ENCODE peak calls at places on chromosomes 16 and 17, in seven cellular contexts. O is breast epithelium, M is esophagus squamous epithelium, Z is heart left ventricle, Y is foreskin keratinocyte, B is fibroblast of lung, E is lung. L is an unnamed sample. For H3K4me1, the result is how much of the 10 kb centered on the place peaks cover.

GRCh38 chr17:80899402-80900268 is 92.0 kb upstream of the CHMP6 start:
- DNase-seq in O (no peak), M (no peak), Z (no peak), Y (no peak), B (peak), E (peak), L (no peak)

GRCh38 chr17:41592601-41593305 is 6.1 kb upstream of the KRT14 start:
- DNase-seq in O (no peak), M (no peak), Z (no peak), Y (no peak), B (no peak), E (no peak), L (no peak)

GRCh38 chr16:48498761-48499600 is 111.0 kb downstream of the N4BP1 start:
- DNase-seq in O (no peak), M (no peak), Z (no peak), Y (peak), B (peak), E (peak), L (no peak)

GRCh38 chr17:14464741-14465140 is 163.9 kb downstream of the HS3ST3B1 start:
- DNase-seq in O (no peak), M (no peak), Z (no peak), Y (peak), B (peak), E (no peak), L (no peak)

GRCh38 chr17:7888184-7888920 is at the start of gene CHD3:
- DNase-seq in O (peak), M (no peak), Z (no peak), Y (peak), B (peak), E (peak), L (no peak)

GRCh38 chr17:80443916-80444708 is 29.1 kb downstream of the ENDOV start:
- DNase-seq in O (no peak), M (no peak), Z (no peak), Y (no peak), B (no peak), E (no peak), L (no peak)

GRCh38 chr17:3020381-3020780 is 43.0 kb downstream of the OR1D5 start:
- DNase-seq in O (peak), M (no peak), Z (no peak), Y (no peak), B (no peak), E (no peak), L (no peak)

GRCh38 chr17:30104575-30105339 is 11.9 kb upstream of the NSRP1 start:
- DNase-seq in O (peak), M (no peak), Z (peak), Y (no peak), B (peak), E (peak), L (peak)

GRCh38 chr17:77836557-77837041 is 121.9 kb upstream of the TNRC6C start:
- DNase-seq in O (no peak), M (no peak), Z (no peak), Y (peak), B (peak), E (no peak), L (no peak)

GRCh38 chr16:78505544-78506371 is 406.3 kb downstream of the WWOX start:
- DNase-seq in O (peak), M (no peak), Z (peak), Y (no peak), B (peak), E (peak), L (peak)

GRCh38 chr17:14211778-14212177 is 24.9 kb downstream of the CDRT15 start:
- DNase-seq in O (no peak), M (no peak), Z (peak), Y (no peak), B (no peak), E (no peak), L (no peak)

GRCh38 chr16:4111748-4112696 is 4.2 kb downstream of the ADCY9 start:
- DNase-seq in O (no peak), M (no peak), Z (no peak), Y (no peak), B (no peak), E (no peak), L (no peak)

GRCh38 chr16:9821331-9821730 is 360.9 kb downstream of the GRIN2A start:
- DNase-seq in O (no peak), M (no peak), Z (no peak), Y (no peak), B (no peak), E (no peak), L (no peak)

GRCh38 chr16:70703041-70703834 is 17.4 kb upstream of the MTSS2 start:
- DNase-seq in O (no peak), M (no peak), Z (peak), Y (no peak), B (peak), E (no peak), L (peak)

GRCh38 chr17:82412535-82413520 is 5.3 kb upstream of the HEXD start:
- DNase-seq in O (no peak), M (no peak), Z (peak), Y (no peak), B (no peak), E (no peak), L (no peak)

GRCh38 chr16:57801856-57802634 is at the start of gene KIFC3:
- DNase-seq in O (no peak), M (no peak), Z (peak), Y (no peak), B (peak), E (peak), L (peak)

GRCh38 chr16:50448522-50448921 is 79.7 kb upstream of the BRD7 start:
- DNase-seq in O (peak), M (no peak), Z (no peak), Y (no peak), B (no peak), E (no peak), L (no peak)

GRCh38 chr16:28264656-28265055 is 27.7 kb upstream of the SBK1 start:
- DNase-seq in O (no peak), M (no peak), Z (peak), Y (no peak), B (no peak), E (peak), L (no peak)

GRCh38 chr17:76993636-76994035 is 125.4 kb downstream of the MGAT5B start:
- DNase-seq in O (no peak), M (no peak), Z (no peak), Y (no peak), B (no peak), E (no peak), L (no peak)

GRCh38 chr16:69839798-69840409 is 77.8 kb downstream of the WWP2 start:
- DNase-seq in O (peak), M (no peak), Z (peak), Y (no peak), B (peak), E (no peak), L (no peak)

DNA sequence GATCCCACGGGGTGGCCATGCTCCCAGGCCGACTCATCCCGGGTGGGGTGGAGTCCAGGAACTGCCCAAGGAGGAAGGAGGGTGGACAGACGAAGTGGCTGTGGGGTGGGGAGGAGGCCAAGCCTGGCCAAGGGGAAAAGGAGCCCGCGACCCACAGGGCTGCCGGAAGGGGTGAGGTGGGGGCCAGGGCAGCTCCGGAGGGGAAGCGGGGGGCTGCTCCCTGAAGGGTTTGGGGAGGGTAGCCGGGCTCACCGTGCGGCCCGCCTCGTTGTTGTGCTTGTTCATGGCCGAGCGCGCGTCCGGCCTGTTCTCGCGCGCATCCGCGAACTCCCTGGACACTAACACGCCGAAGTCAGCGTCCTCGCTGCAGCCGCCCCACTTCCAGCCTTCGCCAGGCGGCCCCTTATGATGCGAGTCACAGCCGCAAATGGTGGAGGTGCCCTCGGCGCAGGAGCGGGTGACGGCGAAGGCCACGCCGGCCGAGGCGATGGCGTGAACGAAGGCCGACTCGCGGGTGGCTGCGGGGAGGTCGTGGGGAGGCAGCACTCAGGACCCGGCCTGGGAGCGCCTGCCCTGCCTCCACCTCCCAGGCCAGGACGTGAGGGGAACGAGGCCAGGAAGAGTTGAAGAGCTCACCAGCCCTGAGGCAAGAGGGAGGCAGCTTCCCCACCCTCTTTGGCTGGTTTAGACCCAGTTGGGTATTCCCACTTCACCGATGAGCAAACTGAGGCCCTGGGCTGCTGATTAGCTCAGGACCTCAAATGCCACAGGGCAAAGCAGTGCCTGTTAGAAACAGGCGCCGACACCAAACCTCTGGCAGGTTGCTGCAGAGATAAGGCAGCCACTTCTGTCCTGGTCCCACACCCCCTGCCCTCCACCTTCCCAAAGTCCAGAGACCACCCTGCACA is 48.7 kb downstream of the WNT3 start:
- DNase-seq in O (no peak), M (no peak), Z (no peak), Y (no peak), B (no peak), E (no peak), L (no peak)
- H3K4me1 ChIP-seq in O (under half), M (under half), Z (under half), Y (under half), B (under half), E (under half), L (under half)

GRCh38 chr17:17922198-17922901 is 49.9 kb downstream of the TOM1L2 start:
- DNase-seq in O (no peak), M (no peak), Z (no peak), Y (no peak), B (no peak), E (no peak), L (no peak)
- H3K4me1 ChIP-seq in O (under half), M (under half), Z (under half), Y (under half), B (under half), E (under half), L (under half)

DNA sequence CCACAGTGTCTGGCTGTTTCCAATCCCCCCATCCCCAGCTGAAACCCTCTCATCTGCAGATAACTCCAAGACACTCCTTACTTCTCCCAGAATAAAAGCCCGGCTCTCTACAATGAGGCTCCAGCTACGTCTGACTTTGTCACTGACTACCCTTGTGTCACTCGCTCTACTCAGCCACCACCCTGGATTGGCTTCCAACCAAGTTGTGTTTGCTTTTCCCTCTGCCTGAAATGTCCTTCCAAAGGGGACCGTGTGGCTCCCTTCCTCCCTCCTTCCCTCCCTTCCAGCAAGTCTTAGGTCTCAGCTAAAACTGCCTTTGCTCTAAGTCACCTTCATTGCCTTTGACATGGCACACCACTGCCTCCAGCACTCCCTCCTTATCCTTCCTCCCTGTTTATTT is 42.8 kb downstream of the CDH1 start:
- DNase-seq in O (peak), M (no peak), Z (no peak), Y (no peak), B (no peak), E (no peak), L (no peak)
- H3K4me1 ChIP-seq in O (under half), M (under half), Z (under half), Y (under half), B (under half), E (under half), L (under half)

DNA sequence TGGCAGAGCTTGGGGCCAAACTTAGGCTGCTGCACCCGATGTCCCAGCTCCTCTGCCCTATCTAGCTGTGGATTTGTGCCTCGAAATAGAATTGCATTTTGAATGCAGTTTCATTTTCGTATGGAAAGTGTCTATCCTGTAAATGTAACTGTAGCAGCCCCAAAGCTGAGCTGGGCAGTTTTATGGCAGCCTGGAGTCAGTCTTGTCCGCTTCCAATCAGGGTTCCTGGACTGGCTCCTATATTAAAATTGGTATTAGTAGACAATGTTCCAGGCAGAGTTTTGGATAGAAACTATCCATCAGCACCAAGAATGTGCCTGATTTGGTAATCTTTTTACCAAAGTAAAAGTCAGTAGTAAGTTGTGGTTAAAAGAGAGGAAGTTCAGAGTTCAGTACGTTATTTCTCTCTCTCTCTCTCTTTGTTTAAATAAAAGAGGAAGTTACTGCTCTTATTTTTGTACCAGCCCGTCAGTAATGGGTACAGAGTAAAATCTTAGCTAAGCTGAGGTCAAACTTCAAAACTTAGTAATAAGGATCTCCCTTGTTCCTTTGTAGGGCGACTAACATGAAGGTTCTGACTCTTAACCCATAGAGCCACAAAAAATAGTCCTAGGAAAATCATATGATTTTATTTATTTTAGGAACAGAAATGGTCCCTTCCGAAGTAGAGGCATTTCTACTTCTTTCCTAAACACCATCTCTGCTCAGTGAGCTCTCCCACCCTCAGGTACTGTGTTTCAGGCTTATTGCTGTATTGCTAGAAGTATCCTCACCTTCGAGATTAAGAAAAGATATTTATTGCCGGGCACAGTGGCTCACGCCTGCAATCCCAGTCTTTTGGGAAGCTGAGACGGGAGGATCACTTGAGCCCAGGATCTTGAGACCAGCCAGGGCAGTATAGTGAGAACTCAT is 28.0 kb downstream of the PRKCB start:
- DNase-seq in O (no peak), M (no peak), Z (no peak), Y (no peak), B (no peak), E (no peak), L (no peak)
- H3K4me1 ChIP-seq in O (under half), M (under half), Z (half or more), Y (under half), B (under half), E (under half), L (under half)

GRCh38 chr17:45427181-45427835 is 5.4 kb downstream of the ARHGAP27 start:
- DNase-seq in O (no peak), M (no peak), Z (no peak), Y (no peak), B (no peak), E (no peak), L (no peak)

GRCh38 chr17:45430006-45430737 is 2.5 kb downstream of the ARHGAP27 start:
- DNase-seq in O (no peak), M (no peak), Z (no peak), Y (no peak), B (no peak), E (no peak), L (no peak)

GRCh38 chr17:45429338-45430005 is 3.2 kb downstream of the ARHGAP27 start:
- DNase-seq in O (no peak), M (no peak), Z (no peak), Y (no peak), B (no peak), E (no peak), L (no peak)

GRCh38 chr17:45428050-45428953 is 4.4 kb downstream of the ARHGAP27 start:
- DNase-seq in O (no peak), M (no peak), Z (peak), Y (no peak), B (peak), E (peak), L (no peak)

DNA sequence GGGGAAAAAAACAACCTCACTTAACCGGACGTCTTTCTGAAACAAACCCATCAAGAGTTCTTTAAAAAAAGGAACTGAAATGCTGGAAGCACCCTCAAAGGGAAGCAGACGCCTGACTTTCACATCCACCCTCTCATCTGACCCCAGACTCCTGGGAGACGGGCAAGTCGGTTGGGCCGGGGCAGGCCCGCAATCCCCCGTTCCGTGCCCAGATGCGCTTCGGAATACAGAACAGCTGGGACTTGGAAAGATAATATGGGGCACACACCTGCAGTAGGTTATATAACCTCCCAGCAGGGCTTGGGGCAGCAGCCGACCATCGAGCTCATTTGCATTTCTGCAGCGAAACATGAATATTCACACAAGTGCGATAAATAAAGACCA is 3.7 kb downstream of the ARHGAP27 start:
- DNase-seq in O (no peak), M (no peak), Z (no peak), Y (no peak), B (no peak), E (no peak), L (no peak)
- H3K4me1 ChIP-seq in O (under half), M (half or more), Z (half or more), Y (under half), B (under half), E (under half), L (under half)

DNA sequence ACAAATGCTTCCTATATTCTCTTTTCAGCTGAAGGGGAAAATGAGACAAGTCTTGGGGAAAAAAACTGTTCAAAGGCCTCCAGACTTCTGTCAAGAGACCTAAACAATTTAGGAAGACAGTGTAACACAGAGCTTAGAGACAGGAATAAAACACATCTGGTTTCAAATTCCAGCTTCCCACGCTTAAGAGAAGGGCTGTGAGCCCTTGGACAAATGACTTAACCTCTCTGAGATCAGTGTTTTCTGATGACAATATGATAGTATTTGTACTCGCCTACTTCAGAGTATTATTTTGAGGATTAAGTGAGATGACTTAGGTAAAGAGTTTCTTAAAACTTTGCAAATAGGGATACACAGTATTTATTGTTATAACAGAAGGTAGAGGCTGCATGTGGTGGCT is 29.5 kb downstream of the SMURF2 start:
- DNase-seq in O (no peak), M (no peak), Z (no peak), Y (no peak), B (peak), E (no peak), L (no peak)
- H3K4me1 ChIP-seq in O (under half), M (under half), Z (under half), Y (half or more), B (under half), E (under half), L (under half)

GRCh38 chr17:64685705-64686104 is 23.6 kb upstream of the SMURF2 start:
- DNase-seq in O (no peak), M (no peak), Z (no peak), Y (no peak), B (no peak), E (no peak), L (no peak)

GRCh38 chr17:64687376-64687775 is 25.3 kb upstream of the SMURF2 start:
- DNase-seq in O (no peak), M (no peak), Z (no peak), Y (no peak), B (no peak), E (no peak), L (no peak)

GRCh38 chr17:64686705-64687104 is 24.6 kb upstream of the SMURF2 start:
- DNase-seq in O (no peak), M (no peak), Z (no peak), Y (no peak), B (peak), E (no peak), L (no peak)

GRCh38 chr17:64682261-64683181 is 20.4 kb upstream of the SMURF2 start:
- DNase-seq in O (no peak), M (no peak), Z (no peak), Y (no peak), B (peak), E (no peak), L (no peak)

DNA sequence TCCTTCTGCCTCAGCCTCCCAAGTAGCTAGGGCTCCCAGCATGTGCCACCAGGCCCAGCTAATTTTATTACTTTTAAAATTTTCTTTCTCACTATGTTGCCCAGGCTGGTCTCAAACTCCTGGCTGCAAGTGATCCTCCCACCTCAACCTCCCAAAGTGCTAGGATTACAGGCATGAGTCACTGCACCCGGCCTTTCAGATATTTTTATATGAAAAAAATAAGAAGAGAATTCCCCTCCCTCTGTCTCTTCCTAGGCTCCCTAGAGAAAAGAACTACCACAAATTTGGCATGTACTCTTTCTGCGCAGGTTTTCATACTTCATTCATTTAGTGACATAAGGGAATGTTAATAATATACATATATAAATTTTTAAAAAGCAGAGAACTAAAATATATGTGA is 21.7 kb upstream of the SMURF2 start:
- DNase-seq in O (no peak), M (no peak), Z (no peak), Y (no peak), B (no peak), E (no peak), L (no peak)
- H3K4me1 ChIP-seq in O (under half), M (under half), Z (under half), Y (under half), B (under half), E (under half), L (under half)